ENCODE peak calls at places on chromosomes 11 and 22, in seven cellular contexts. I is NB4, R is IMR-90, Z is AG08396, F is neuronal stem cell, T is adrenal gland, B is DMS153. Y is an unnamed sample.

GRCh38 chr22:19806213-19807160 is 45.9 kb downstream of the TBX1 start:
- DNase-seq in F (no peak), I (no peak), R (no peak), B (peak), T (no peak), Z (no peak), Y (peak)

GRCh38 chr22:32791056-32791455 is 10.4 kb upstream of the TIMP3 start:
- DNase-seq in B (no peak), R (no peak), I (no peak), F (no peak), T (no peak), Z (no peak), Y (no peak)

GRCh38 chr11:62145261-62145871 is 21.6 kb downstream of the INCENP start:
- DNase-seq in F (no peak), B (no peak), R (no peak), I (no peak), T (peak), Z (no peak), Y (no peak)

GRCh38 chr11:45178890-45179663 is 32.6 kb downstream of the PRDM11 start:
- DNase-seq in I (peak), B (peak), T (no peak), Z (no peak), F (no peak), R (peak), Y (no peak)

GRCh38 chr11:132670921-132671675 is 861.2 kb downstream of the OPCML start:
- DNase-seq in B (no peak), F (no peak), R (no peak), I (no peak), Z (no peak), T (no peak), Y (no peak)

GRCh38 chr22:32828150-32828549 is 26.6 kb downstream of the TIMP3 start:
- DNase-seq in B (no peak), F (no peak), T (no peak), Z (peak), I (no peak), R (no peak), Y (no peak)

GRCh38 chr11:106121570-106122320 is 44.3 kb downstream of the AASDHPPT start:
- DNase-seq in T (no peak), B (no peak), F (no peak), Z (no peak), I (no peak), R (no peak), Y (no peak)

GRCh38 chr11:76257040-76257730 is 50.9 kb upstream of the WNT11 start:
- DNase-seq in T (no peak), Z (no peak), R (no peak), I (no peak), F (no peak), B (no peak), Y (no peak)

GRCh38 chr11:61949169-61950034 is 749 bp upstream of the BEST1 start:
- DNase-seq in Z (peak), B (peak), F (no peak), I (peak), R (peak), T (peak), Y (peak)

GRCh38 chr11:60633645-60634044 is 65.8 kb upstream of the MS4A8 start:
- DNase-seq in F (no peak), R (no peak), Z (no peak), T (no peak), I (no peak), B (no peak), Y (no peak)

GRCh38 chr11:86438685-86439084 is 64.0 kb downstream of the CCDC81 start:
- DNase-seq in I (no peak), F (no peak), R (peak), T (no peak), Z (no peak), B (no peak), Y (no peak)

GRCh38 chr11:27201454-27202302 is 161.1 kb downstream of the BBOX1 start:
- DNase-seq in R (peak), Z (peak), B (peak), I (peak), T (peak), F (no peak), Y (peak)

GRCh38 chr11:12800032-12800671 is 125.9 kb downstream of the TEAD1 start:
- DNase-seq in F (no peak), T (no peak), I (no peak), B (peak), R (peak), Z (peak), Y (no peak)

GRCh38 chr11:34650528-34650927 is 29.6 kb downstream of the EHF start:
- DNase-seq in T (no peak), Z (no peak), B (no peak), F (no peak), I (peak), R (peak), Y (no peak)

GRCh38 chr11:134513585-134514120 is 101.6 kb upstream of the B3GAT1 start:
- DNase-seq in B (no peak), Z (no peak), R (no peak), I (no peak), F (no peak), T (no peak), Y (no peak)

GRCh38 chr11:128394436-128395089 is 192.8 kb downstream of the ETS1 start:
- DNase-seq in Z (no peak), B (no peak), T (peak), R (peak), I (no peak), F (no peak), Y (peak)

GRCh38 chr11:67563354-67564114 is 20.1 kb upstream of the GSTP1 start:
- DNase-seq in R (peak), F (no peak), B (no peak), Z (peak), I (no peak), T (peak), Y (no peak)

GRCh38 chr11:96307748-96308133 is 35.3 kb downstream of the MAML2 start:
- DNase-seq in Z (peak), T (no peak), B (peak), F (no peak), I (peak), R (peak), Y (peak)

GRCh38 chr11:108826136-108826535 is 161.3 kb downstream of the DDX10 start:
- DNase-seq in I (no peak), R (no peak), T (no peak), Z (no peak), B (no peak), F (no peak), Y (no peak)

GRCh38 chr11:32792948-32793475 is 1.4 kb downstream of the CCDC73 start:
- DNase-seq in I (peak), B (peak), Z (peak), T (peak), R (peak), F (peak), Y (peak)

GRCh38 chr11:113796663-113797259 is 17.2 kb downstream of the CLDN25 start:
- DNase-seq in T (peak), Z (peak), R (peak), I (peak), B (peak), F (no peak), Y (peak)

GRCh38 chr22:32413715-32414114 is 1.7 kb upstream of the RTCB start:
- DNase-seq in T (no peak), Z (peak), R (peak), I (peak), B (no peak), F (no peak), Y (no peak)

GRCh38 chr11:67281552-67282150 is 7.5 kb upstream of the ANKRD13D start:
- DNase-seq in B (no peak), I (no peak), T (no peak), Z (no peak), R (no peak), F (no peak), Y (peak)

GRCh38 chr11:8729837-8730696 is 47.5 kb downstream of the RPL27A start:
- DNase-seq in R (no peak), T (no peak), I (no peak), F (no peak), Z (no peak), B (no peak), Y (no peak)

GRCh38 chr11:31856248-31856647 is 45.1 kb upstream of the PAX6 start:
- DNase-seq in T (no peak), B (no peak), R (no peak), F (no peak), I (no peak), Z (no peak), Y (no peak)

GRCh38 chr11:12845739-12846358 is 163.3 kb upstream of the RASSF10 start:
- DNase-seq in T (no peak), I (no peak), Z (peak), B (peak), F (no peak), R (peak), Y (peak)

Y was measured in BE2C.